ENCODE peak calls at places on chromosomes 3 and 15, in six cellular contexts. Y is A549, L is HepG2, K is WTC11, H is H1, Q is endothelial cell of umbilical vein. Z is an unnamed sample.

GRCh38 chr3:10281951-10282350 is 10.8 kb downstream of the GHRL start:
- DNase-seq in Y (no peak), L (no peak), K (no peak), H (no peak), Q (no peak), Z (no peak)

GRCh38 chr3:53113293-53114010 is 16.8 kb downstream of the RFT1 start:
- DNase-seq in Y (no peak), L (no peak), K (no peak), H (no peak), Q (no peak), Z (no peak)

GRCh38 chr3:184767377-184767776 is 44.6 kb upstream of the VPS8 start:
- DNase-seq in Y (no peak), L (no peak), K (no peak), H (no peak), Q (no peak), Z (no peak)

GRCh38 chr3:12288466-12289129 is at the start of gene PPARG:
- DNase-seq in Y (peak), L (peak), K (peak), H (peak), Q (no peak), Z (no peak)

GRCh38 chr3:172536993-172537419 is 13.8 kb upstream of the TNFSF10 start:
- DNase-seq in Y (no peak), L (no peak), K (no peak), H (no peak), Q (peak), Z (no peak)

GRCh38 chr15:80514071-80514780 is 110.0 kb downstream of the ARNT2 start:
- DNase-seq in Y (no peak), L (no peak), K (no peak), H (peak), Q (no peak), Z (no peak)

GRCh38 chr15:101452572-101452971 is 36.9 kb downstream of the PCSK6 start:
- DNase-seq in Y (no peak), L (peak), K (no peak), H (no peak), Q (no peak), Z (peak)

GRCh38 chr15:75732809-75733451 is 20.3 kb upstream of the CSPG4 start:
- DNase-seq in Y (peak), L (peak), K (peak), H (peak), Q (peak), Z (peak)

GRCh38 chr3:156488771-156489170 is 66.1 kb downstream of the SSR3 start:
- DNase-seq in Y (no peak), L (no peak), K (no peak), H (no peak), Q (peak), Z (no peak)

GRCh38 chr3:43960448-43960840 is 269.7 kb downstream of the ABHD5 start:
- DNase-seq in Y (peak), L (no peak), K (no peak), H (no peak), Q (no peak), Z (no peak)

GRCh38 chr3:155738580-155739076 is 6.2 kb downstream of the PLCH1 start:
- DNase-seq in Y (no peak), L (no peak), K (no peak), H (no peak), Q (no peak), Z (no peak)

GRCh38 chr3:171095063-171095462 is 68.5 kb upstream of the SLC2A2 start:
- DNase-seq in Y (no peak), L (no peak), K (no peak), H (no peak), Q (peak), Z (no peak)

GRCh38 chr3:139529624-139530023 is 9.9 kb downstream of the RBP1 start:
- DNase-seq in Y (no peak), L (no peak), K (no peak), H (no peak), Q (peak), Z (no peak)

DNA sequence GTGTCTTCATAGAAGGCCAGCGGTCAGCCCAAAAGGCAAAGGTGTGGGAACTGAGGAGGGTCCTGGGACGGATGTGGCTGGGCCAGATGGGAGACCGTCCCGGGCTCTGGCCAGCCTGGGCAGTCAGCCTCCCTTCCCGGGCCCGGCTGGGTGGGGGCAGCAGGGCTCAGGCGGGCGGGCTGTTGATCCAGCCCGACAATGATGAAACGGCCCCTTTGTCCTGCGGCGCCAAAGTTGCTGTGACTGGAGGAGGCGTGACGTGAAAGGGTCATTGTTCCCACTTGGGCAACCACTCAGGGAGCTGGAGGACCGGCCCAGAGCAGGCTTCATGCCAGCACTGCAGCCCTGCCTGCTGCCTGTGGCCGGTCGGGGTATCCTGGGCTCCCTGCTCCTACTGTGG is 16.5 kb downstream of the DUSP7 start:
- DNase-seq in Y (no peak), L (peak), K (no peak), H (no peak), Q (no peak), Z (no peak)
- TF ChIP-seq JUN in Y (no peak), L (no peak), K (no peak), H (no peak), Q (no peak), Z (no peak)

GRCh38 chr3:178140491-178140890 is 395.7 kb upstream of the KCNMB2 start:
- DNase-seq in Y (peak), L (no peak), K (no peak), H (no peak), Q (peak), Z (no peak)
- TF ChIP-seq JUN in Y (no peak), L (no peak), K (no peak), H (no peak), Q (peak), Z (no peak)

GRCh38 chr3:193805448-193805847 is 212.4 kb downstream of the OPA1 start:
- DNase-seq in Y (peak), L (peak), K (no peak), H (no peak), Q (peak), Z (no peak)
- TF ChIP-seq JUN in Y (no peak), L (no peak), K (no peak), H (no peak), Q (no peak), Z (no peak)

GRCh38 chr3:186481526-186481925 is 62.7 kb downstream of the CRYGS start:
- DNase-seq in Y (no peak), L (no peak), K (no peak), H (no peak), Q (no peak), Z (no peak)
- TF ChIP-seq JUN in Y (no peak), L (no peak), K (no peak), H (no peak), Q (no peak), Z (no peak)

GRCh38 chr15:72118400-72118978 is at the start of gene SENP8:
- DNase-seq in Y (no peak), L (no peak), K (no peak), H (no peak), Q (no peak), Z (peak)

GRCh38 chr15:72117698-72118399 is at the start of gene MYO9A:
- DNase-seq in Y (peak), L (peak), K (peak), H (peak), Q (peak), Z (peak)

GRCh38 chr15:72116680-72117447 is 1.1 kb downstream of the MYO9A start:
- DNase-seq in Y (peak), L (no peak), K (no peak), H (no peak), Q (peak), Z (peak)

GRCh38 chr15:72113347-72114031 is 4.5 kb downstream of the MYO9A start:
- DNase-seq in Y (no peak), L (no peak), K (no peak), H (no peak), Q (no peak), Z (no peak)

DNA sequence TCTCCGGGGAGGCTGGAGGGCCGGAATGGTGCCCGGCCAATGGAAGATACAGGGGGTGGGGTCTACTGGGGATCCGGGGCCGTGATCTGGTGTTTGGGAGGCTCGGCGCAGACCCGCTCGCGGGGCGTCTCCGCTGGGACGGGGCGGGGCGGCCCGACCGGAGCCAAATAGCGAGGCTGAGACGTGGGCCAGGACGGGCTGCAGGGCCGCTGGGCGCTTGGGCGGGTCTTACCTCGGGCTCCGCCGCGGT is 577 bp downstream of the MYO9A start:
- DNase-seq in Y (peak), L (peak), K (peak), H (peak), Q (no peak), Z (peak)
- TF ChIP-seq JUN in Y (no peak), L (no peak), K (no peak), H (no peak), Q (no peak), Z (no peak)

DNA sequence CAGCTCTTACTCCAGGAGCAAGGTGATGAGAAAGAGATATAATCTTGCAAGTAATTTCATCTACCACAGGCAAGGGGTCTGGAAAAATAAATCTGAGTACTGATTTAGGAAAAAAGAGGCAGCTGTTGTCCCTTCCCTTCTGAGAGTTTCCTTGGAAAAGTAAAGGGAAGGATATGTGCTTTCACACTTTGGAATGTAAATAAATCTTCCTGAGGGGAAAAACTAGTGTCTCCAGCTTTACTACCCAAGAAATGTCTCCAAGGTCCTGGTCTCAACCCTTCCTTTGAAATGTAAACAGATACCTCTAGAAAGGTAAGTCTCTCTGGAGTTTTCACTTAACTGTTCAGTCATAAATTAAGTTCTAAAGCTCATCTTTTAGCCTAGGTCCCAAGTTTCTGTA is 102.6 kb downstream of the DPH6 start:
- DNase-seq in Y (no peak), L (no peak), K (no peak), H (no peak), Q (no peak), Z (no peak)
- TF ChIP-seq JUN in Y (no peak), L (no peak), K (no peak), H (no peak), Q (no peak), Z (no peak)

DNA sequence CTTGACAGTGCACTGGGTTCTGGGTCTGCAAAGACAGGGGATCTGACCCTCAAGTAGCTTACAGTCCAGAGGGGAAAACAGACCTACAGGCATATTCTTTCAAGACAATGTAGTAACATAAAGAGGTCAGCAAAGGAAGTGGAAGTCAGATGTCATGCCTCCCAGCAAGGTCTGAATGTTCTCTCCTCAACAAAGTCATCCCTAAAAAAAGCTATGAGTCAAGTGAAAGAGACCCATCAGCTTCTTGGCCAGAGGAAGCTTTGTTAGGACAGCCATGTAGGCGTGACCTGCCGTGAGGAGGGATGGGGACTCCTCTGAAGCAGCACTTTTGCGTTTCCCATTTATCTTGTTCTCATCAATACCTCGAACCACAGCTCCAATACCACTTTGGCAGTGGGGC is 331.6 kb upstream of the NR2F2 start:
- DNase-seq in Y (no peak), L (no peak), K (no peak), H (no peak), Q (no peak), Z (no peak)
- TF ChIP-seq JUN in Y (no peak), L (no peak), K (no peak), H (no peak), Q (no peak), Z (no peak)

GRCh38 chr3:141955163-141955562 is 78.7 kb downstream of the ATP1B3 start:
- DNase-seq in Y (no peak), L (no peak), K (no peak), H (no peak), Q (no peak), Z (no peak)
- TF ChIP-seq JUN in Y (no peak), L (no peak), K (no peak), H (no peak), Q (no peak), Z (no peak)

DNA sequence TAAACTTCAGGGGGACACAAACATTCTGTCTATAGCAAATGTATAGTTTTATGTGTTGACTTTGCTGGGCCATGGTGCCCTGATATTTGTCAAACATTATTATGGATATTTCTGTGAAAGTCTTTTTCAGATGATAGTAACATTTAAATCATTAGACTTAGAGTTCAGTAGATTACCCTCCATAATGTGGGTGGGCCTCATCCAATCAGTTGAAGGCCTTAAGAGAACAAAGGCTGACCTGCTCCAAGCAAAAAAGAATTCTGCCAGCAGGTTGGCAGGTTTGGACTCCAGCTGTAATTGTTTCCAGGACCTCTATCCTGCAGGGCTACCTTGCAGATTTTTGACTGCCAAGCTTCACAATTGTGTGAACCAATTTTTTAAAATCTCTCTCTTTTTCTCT is 1250.9 kb downstream of the ROBO1 start:
- DNase-seq in Y (no peak), L (no peak), K (no peak), H (no peak), Q (no peak), Z (no peak)
- TF ChIP-seq JUN in Y (no peak), L (no peak), K (no peak), H (no peak), Q (no peak), Z (no peak)

DNA sequence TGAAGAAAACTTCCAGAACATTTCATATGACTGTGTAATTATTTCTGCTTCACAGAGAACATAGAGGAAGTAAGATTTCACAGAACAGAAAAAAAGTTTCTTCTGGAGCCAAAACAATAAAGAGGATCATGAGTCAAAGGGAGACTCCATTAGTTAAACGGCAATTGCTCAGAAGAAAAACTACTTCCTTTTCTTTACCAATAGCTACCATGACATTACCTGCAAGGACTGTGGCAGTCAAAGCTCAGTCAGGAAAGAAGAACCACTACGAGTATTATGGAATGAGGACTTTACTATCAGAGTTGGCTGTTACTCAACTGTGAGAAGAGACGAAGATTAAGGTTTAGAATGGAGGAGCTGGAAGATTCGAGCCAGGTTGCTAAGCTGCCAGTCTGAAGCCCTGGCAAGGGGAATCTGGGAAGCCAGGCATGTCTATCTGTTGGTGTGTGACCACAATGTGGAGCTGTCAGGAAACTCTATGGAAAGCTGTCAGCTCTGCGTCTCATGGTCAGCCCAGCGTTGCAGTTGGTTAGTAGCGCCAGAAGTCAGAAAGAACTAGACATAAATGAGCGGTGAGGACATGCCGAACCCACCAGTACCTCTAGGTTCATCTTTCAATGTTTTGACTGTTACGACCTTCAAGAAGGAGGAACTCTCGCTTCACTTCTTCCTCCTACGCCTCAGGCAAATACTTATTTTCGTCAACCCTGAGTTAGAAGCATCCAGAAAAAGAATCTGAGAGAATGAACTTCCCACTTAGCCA is 604.3 kb downstream of the FGF12 start:
- DNase-seq in Y (no peak), L (no peak), K (no peak), H (no peak), Q (no peak), Z (no peak)
- TF ChIP-seq JUN in Y (no peak), L (no peak), K (no peak), H (no peak), Q (no peak), Z (no peak)